ENCODE peak calls at places on chromosomes 4 and X, in seven cellular contexts. O, U, Y, R, S, T and X are unnamed samples.

GRCh38 chrX:120305531-120306145 is 5.6 kb downstream of the TMEM255A start:
- DNase-seq in O (peak; percentile 8), U (no peak), Y (no peak), R (no peak), S (no peak), T (no peak), X (no peak)

GRCh38 chrX:16444353-16444752 is 205.6 kb upstream of the S100G start:
- DNase-seq in O (no peak), U (no peak), Y (no peak), R (no peak), S (no peak), T (no peak), X (no peak)

GRCh38 chr4:142551513-142552280 is 294.4 kb downstream of the INPP4B start:
- DNase-seq in O (no peak), U (no peak), Y (no peak), R (no peak), S (no peak), T (no peak), X (no peak)

GRCh38 chrX:2452317-2452784 is 48.4 kb downstream of the DHRSX start:
- DNase-seq in O (no peak), U (no peak), Y (no peak), R (no peak), S (no peak), T (no peak), X (no peak)

GRCh38 chr4:166165829-166166420 is 292.9 kb downstream of the TLL1 start:
- DNase-seq in O (peak; percentile 64), U (peak; percentile 20), Y (peak; percentile 37), R (no peak), S (peak; percentile 65), T (peak; percentile 25), X (peak; percentile 64)

GRCh38 chrX:96909291-96909690 is 25.6 kb downstream of the RPA4 start:
- DNase-seq in O (no peak), U (no peak), Y (no peak), R (no peak), S (no peak), T (no peak), X (no peak)

GRCh38 chrX:154762529-154763296 is at the start of gene DKC1:
- DNase-seq in O (peak; percentile 94), U (peak; percentile 91), Y (peak; percentile 99), R (peak; percentile 89), S (peak; percentile 88), T (peak; percentile 80), X (peak; percentile 93)

GRCh38 chrX:41457618-41458192 is 10.6 kb downstream of the NYX start:
- DNase-seq in O (no peak), U (no peak), Y (peak; percentile 23), R (no peak), S (no peak), T (no peak), X (no peak)

GRCh38 chr4:95585016-95585695 is 36.4 kb upstream of the UNC5C start:
- DNase-seq in O (no peak), U (no peak), Y (no peak), R (no peak), S (peak; percentile 56), T (no peak), X (no peak)

GRCh38 chr4:113971706-113972360 is 7.6 kb downstream of the ARSJ start:
- DNase-seq in O (no peak), U (no peak), Y (no peak), R (no peak), S (no peak), T (no peak), X (no peak)

GRCh38 chrX:43836435-43837184 is 45.6 kb downstream of the MAOB start:
- DNase-seq in O (peak; percentile 23), U (no peak), Y (no peak), R (no peak), S (peak; percentile 2), T (no peak), X (no peak)

GRCh38 chrX:133265331-133265730 is 47.2 kb upstream of the TFDP3 start:
- DNase-seq in O (no peak), U (no peak), Y (no peak), R (no peak), S (no peak), T (no peak), X (no peak)

GRCh38 chr4:24091632-24092240 is 201.9 kb upstream of the PPARGC1A start:
- DNase-seq in O (no peak), U (no peak), Y (no peak), R (no peak), S (no peak), T (no peak), X (no peak)

GRCh38 chr4:52926575-52926974 is 64.5 kb downstream of the RASL11B start:
- DNase-seq in O (no peak), U (no peak), Y (no peak), R (no peak), S (no peak), T (no peak), X (no peak)

GRCh38 chr4:9703391-9703790 is 78.0 kb upstream of the DRD5 start:
- DNase-seq in O (peak; percentile 20), U (no peak), Y (peak; percentile 90), R (peak; percentile 68), S (peak; percentile 14), T (no peak), X (no peak)

GRCh38 chr4:71009091-71009490 is 15.6 kb downstream of the DCK start:
- DNase-seq in O (no peak), U (no peak), Y (no peak), R (no peak), S (no peak), T (no peak), X (no peak)

GRCh38 chrX:130915302-130915701 is 12.3 kb upstream of the ENOX2 start:
- DNase-seq in O (no peak), U (no peak), Y (no peak), R (no peak), S (no peak), T (no peak), X (no peak)

GRCh38 chr4:120819816-120820437 is 102.6 kb downstream of the PRDM5 start:
- DNase-seq in O (no peak), U (no peak), Y (no peak), R (no peak), S (no peak), T (no peak), X (no peak)

GRCh38 chr4:13160906-13161305 is 323.2 kb downstream of the RAB28 start:
- DNase-seq in O (no peak), U (no peak), Y (no peak), R (no peak), S (no peak), T (no peak), X (no peak)

GRCh38 chr4:126851391-126851790 is 781.4 kb upstream of the INTU start:
- DNase-seq in O (no peak), U (no peak), Y (no peak), R (no peak), S (no peak), T (no peak), X (no peak)

GRCh38 chr4:55348436-55348835 is 2.4 kb downstream of the SRD5A3 start:
- DNase-seq in O (no peak), U (no peak), Y (no peak), R (no peak), S (no peak), T (no peak), X (no peak)